ENCODE peak calls at places on chromosome 1, in five cellular contexts. Y is cardiac fibroblast, W is kidney, I is HFF-Myc, N is sigmoid colon. B is an unnamed sample.

GRCh38 chr1:156464335-156464734 is 36.2 kb downstream of the MEF2D start:
- DNase-seq in Y (no peak), W (no peak), I (no peak), N (peak; percentile 68), B (no peak)

GRCh38 chr1:44328767-44329416 is 26.2 kb downstream of the ERI3 start:
- DNase-seq in Y (peak; percentile 32), W (no peak), I (no peak), N (no peak), B (no peak)

GRCh38 chr1:200040516-200041138 is 13.1 kb downstream of the NR5A2 start:
- DNase-seq in Y (peak; percentile 35), W (no peak), I (no peak), N (no peak), B (no peak)

GRCh38 chr1:156931974-156932710 is 11.7 kb downstream of the LRRC71 start:
- DNase-seq in Y (no peak), W (peak; percentile 46), I (no peak), N (peak; percentile 64), B (no peak)

GRCh38 chr1:178324003-178324402 is 172.8 kb downstream of the CLEC20A start:
- DNase-seq in Y (no peak), W (no peak), I (no peak), N (no peak), B (no peak)

GRCh38 chr1:192967901-192968300 is 91.3 kb downstream of the UCHL5 start:
- DNase-seq in Y (no peak), W (no peak), I (no peak), N (no peak), B (no peak)

GRCh38 chr1:208029381-208030319 is 118.7 kb upstream of the CD34 start:
- DNase-seq in Y (peak; percentile 84), W (peak; percentile 75), I (no peak), N (no peak), B (peak; percentile 33)

GRCh38 chr1:110610084-110610483 is 3.9 kb upstream of the KCNA2 start:
- DNase-seq in Y (no peak), W (no peak), I (no peak), N (no peak), B (no peak)

GRCh38 chr1:79193211-79194079 is 186.9 kb upstream of the ADGRL4 start:
- DNase-seq in Y (peak; percentile 82), W (no peak), I (no peak), N (no peak), B (no peak)

GRCh38 chr1:200179126-200179780 is 151.7 kb downstream of the NR5A2 start:
- DNase-seq in Y (peak; percentile 17), W (no peak), I (peak; percentile 9), N (no peak), B (no peak)

GRCh38 chr1:211951856-211952255 is 83.5 kb downstream of the INTS7 start:
- DNase-seq in Y (peak; percentile 58), W (no peak), I (peak; percentile 27), N (no peak), B (peak; percentile 7)

GRCh38 chr1:170836146-170836545 is 99.2 kb upstream of the MROH9 start:
- DNase-seq in Y (peak; percentile 10), W (no peak), I (peak; percentile 2), N (no peak), B (no peak)

GRCh38 chr1:7145947-7146346 is 360.7 kb downstream of the CAMTA1 start:
- DNase-seq in Y (no peak), W (no peak), I (no peak), N (no peak), B (no peak)

GRCh38 chr1:29362764-29363163 is 126.4 kb downstream of the PTPRU start:
- DNase-seq in Y (no peak), W (no peak), I (no peak), N (no peak), B (no peak)

GRCh38 chr1:199272690-199273089 is 633.9 kb downstream of the PTPRC start:
- DNase-seq in Y (peak; percentile 96), W (peak; percentile 77), I (peak; percentile 59), N (no peak), B (peak; percentile 84)

GRCh38 chr1:64136749-64137568 is 66.5 kb upstream of the UBE2U start:
- DNase-seq in Y (peak; percentile 92), W (peak; percentile 60), I (peak; percentile 97), N (peak; percentile 88), B (peak; percentile 65)

GRCh38 chr1:207898260-207898659 is 12.7 kb downstream of the CD34 start:
- DNase-seq in Y (no peak), W (no peak), I (no peak), N (no peak), B (no peak)

GRCh38 chr1:156160744-156161181 is 7.4 kb downstream of the SEMA4A start:
- DNase-seq in Y (peak; percentile 79), W (peak; percentile 94), I (no peak), N (peak; percentile 95), B (peak; percentile 42)

GRCh38 chr1:207361910-207362309 is 40.4 kb downstream of the CD55 start:
- DNase-seq in Y (peak; percentile 19), W (no peak), I (no peak), N (no peak), B (no peak)

GRCh38 chr1:59641861-59642260 is 172.9 kb upstream of the HOOK1 start:
- DNase-seq in Y (peak; percentile 23), W (no peak), I (no peak), N (no peak), B (no peak)

GRCh38 chr1:101187287-101187686 is 49.5 kb upstream of the S1PR1 start:
- DNase-seq in Y (no peak), W (no peak), I (no peak), N (no peak), B (no peak)

GRCh38 chr1:78408830-78409229 is 81.9 kb upstream of the PTGFR start:
- DNase-seq in Y (no peak), W (no peak), I (no peak), N (no peak), B (no peak)

DNA sequence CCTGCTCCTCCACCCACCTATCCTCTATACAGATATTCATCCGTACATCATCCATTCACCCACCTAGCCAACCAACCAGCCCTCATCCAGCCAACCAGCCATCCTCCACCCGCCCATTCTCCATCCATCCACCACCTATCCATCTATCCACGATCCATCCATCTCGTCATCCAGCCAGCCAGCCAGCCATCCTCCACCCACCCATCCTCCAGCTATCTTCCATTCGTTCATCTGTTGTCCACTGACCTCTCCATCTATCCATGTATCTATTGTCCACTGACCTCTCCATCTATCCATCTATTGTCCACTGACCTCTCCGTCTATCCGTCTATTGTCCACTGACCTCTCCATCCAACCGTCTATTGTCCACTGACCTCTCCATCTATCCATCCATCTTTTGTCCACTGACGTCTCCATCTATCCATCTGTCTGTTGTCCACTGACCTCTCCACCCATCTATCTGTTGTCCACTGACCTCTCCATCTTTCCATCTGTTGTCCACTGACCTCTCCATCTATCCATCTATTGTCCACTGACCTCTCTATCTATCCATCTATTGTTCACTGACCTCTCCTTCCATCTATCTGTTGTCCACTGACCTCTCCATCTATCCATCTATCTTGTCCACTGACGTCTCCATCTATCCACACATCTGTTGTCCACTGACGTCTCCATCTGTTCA is 47.6 kb downstream of the FAAP20 start:
- DNase-seq in Y (no peak), W (peak; percentile 51), I (no peak), N (no peak), B (no peak)
- H3K4me3 ChIP-seq in Y (no peak overlapping the region), W (no peak overlapping the region), I (no peak overlapping the region), N (no peak overlapping the region), B (no peak overlapping the region)

DNA sequence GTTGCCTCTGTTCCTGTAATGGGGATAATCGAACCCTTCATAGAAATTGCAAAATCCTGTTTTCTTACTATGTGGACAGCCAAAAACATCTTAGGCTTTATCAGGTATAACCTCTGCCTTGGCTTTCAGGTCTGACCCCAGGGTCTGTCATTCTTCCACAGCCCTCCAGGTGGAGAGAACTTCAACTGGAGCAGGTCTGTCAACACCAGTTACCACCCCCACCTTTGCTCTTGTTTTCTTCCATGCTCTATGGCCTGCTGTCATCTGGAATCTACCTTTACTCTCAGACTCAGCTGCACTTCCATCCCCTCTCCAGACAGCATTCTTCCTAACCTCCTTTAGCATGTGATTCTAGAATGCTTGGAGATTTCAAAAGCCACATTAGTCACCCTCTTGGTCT is 10.4 kb upstream of the GJA9 start:
- DNase-seq in Y (no peak), W (no peak), I (no peak), N (no peak), B (no peak)
- TF ChIP-seq CTCF in Y (no peak), W (no peak), I (no peak), N (no peak), B (no peak)

GRCh38 chr1:27572679-27573426 is 31.1 kb downstream of the AHDC1 start:
- DNase-seq in Y (no peak), W (peak; percentile 85), I (no peak), N (peak; percentile 75), B (no peak)
- H3K4me3 ChIP-seq in Y (no peak overlapping the region), W (no peak overlapping the region), I (no peak overlapping the region), N (no peak overlapping the region), B (no peak overlapping the region)

GRCh38 chr1:109368464-109368863 is 29.3 kb downstream of the SORT1 start:
- DNase-seq in Y (no peak), W (no peak), I (no peak), N (no peak), B (no peak)
- TF ChIP-seq CTCF in Y (no peak), W (no peak), I (no peak), N (no peak), B (peak; percentile 17)